ENCODE peak calls at places on chromosome 15, in ten cellular contexts. One of them, this sample, is unnamed. For H3K4me1, the result is how much of the 10 kb centered on the place peaks cover.

GRCh38 chr15:22959451-22960101 is 20.6 kb downstream of the CYFIP1 start:
- DNase-seq in psoas muscle: no peak
- DNase-seq in K562: no peak
- DNase-seq in MM.1S: no peak
- DNase-seq in astrocyte: no peak
- DNase-seq in pancreas: no peak
- DNase-seq in ovary: no peak
- DNase-seq in OCI-LY7: no peak
- DNase-seq in BE2C: no peak
- DNase-seq in PC-3: no peak
- DNase-seq in this sample: no peak

GRCh38 chr15:93036922-93037321 is 52.1 kb downstream of the RGMA start:
- DNase-seq in psoas muscle: no peak
- DNase-seq in K562: no peak
- DNase-seq in MM.1S: no peak
- DNase-seq in astrocyte: no peak
- DNase-seq in pancreas: no peak
- DNase-seq in ovary: no peak
- DNase-seq in OCI-LY7: no peak
- DNase-seq in BE2C: no peak
- DNase-seq in PC-3: no peak
- DNase-seq in this sample: no peak

GRCh38 chr15:83837946-83838571 is 184.1 kb downstream of the ADAMTSL3 start:
- DNase-seq in psoas muscle: no peak
- DNase-seq in K562: peak
- DNase-seq in MM.1S: peak
- DNase-seq in astrocyte: no peak
- DNase-seq in pancreas: peak
- DNase-seq in ovary: no peak
- DNase-seq in OCI-LY7: peak
- DNase-seq in BE2C: peak
- DNase-seq in PC-3: peak
- DNase-seq in this sample: no peak

GRCh38 chr15:74827632-74828031 is 1.2 kb downstream of the CPLX3 start:
- DNase-seq in psoas muscle: no peak
- DNase-seq in K562: no peak
- DNase-seq in MM.1S: no peak
- DNase-seq in astrocyte: no peak
- DNase-seq in pancreas: no peak
- DNase-seq in ovary: no peak
- DNase-seq in OCI-LY7: no peak
- DNase-seq in BE2C: no peak
- DNase-seq in PC-3: no peak
- DNase-seq in this sample: no peak

GRCh38 chr15:22778796-22779195 is 7.6 kb upstream of the NIPA1 start:
- DNase-seq in psoas muscle: no peak
- DNase-seq in K562: no peak
- DNase-seq in MM.1S: no peak
- DNase-seq in astrocyte: peak
- DNase-seq in pancreas: no peak
- DNase-seq in ovary: no peak
- DNase-seq in OCI-LY7: no peak
- DNase-seq in BE2C: no peak
- DNase-seq in PC-3: no peak
- DNase-seq in this sample: no peak

GRCh38 chr15:63420333-63420741 is 38.7 kb upstream of the CA12 start:
- DNase-seq in psoas muscle: no peak
- DNase-seq in K562: peak
- DNase-seq in MM.1S: no peak
- DNase-seq in astrocyte: peak
- DNase-seq in pancreas: no peak
- DNase-seq in ovary: no peak
- DNase-seq in OCI-LY7: no peak
- DNase-seq in BE2C: no peak
- DNase-seq in PC-3: peak
- DNase-seq in this sample: no peak

GRCh38 chr15:41891226-41891625 is 2.6 kb downstream of the SPTBN5 start:
- DNase-seq in psoas muscle: peak
- DNase-seq in K562: no peak
- DNase-seq in MM.1S: no peak
- DNase-seq in astrocyte: no peak
- DNase-seq in pancreas: no peak
- DNase-seq in ovary: no peak
- DNase-seq in OCI-LY7: no peak
- DNase-seq in BE2C: no peak
- DNase-seq in PC-3: no peak
- DNase-seq in this sample: no peak

GRCh38 chr15:30913761-30914160 is 10.0 kb downstream of the FAN1 start:
- DNase-seq in psoas muscle: no peak
- DNase-seq in K562: no peak
- DNase-seq in MM.1S: no peak
- DNase-seq in astrocyte: no peak
- DNase-seq in pancreas: no peak
- DNase-seq in ovary: no peak
- DNase-seq in OCI-LY7: no peak
- DNase-seq in BE2C: no peak
- DNase-seq in PC-3: no peak
- DNase-seq in this sample: no peak

GRCh38 chr15:28974142-28974541 is 88.4 kb downstream of the APBA2 start:
- DNase-seq in psoas muscle: no peak
- DNase-seq in K562: peak
- DNase-seq in MM.1S: no peak
- DNase-seq in astrocyte: no peak
- DNase-seq in pancreas: no peak
- DNase-seq in ovary: no peak
- DNase-seq in OCI-LY7: no peak
- DNase-seq in BE2C: no peak
- DNase-seq in PC-3: no peak
- DNase-seq in this sample: no peak

GRCh38 chr15:80173022-80173759 is 20.4 kb downstream of the FAH start:
- DNase-seq in psoas muscle: peak
- DNase-seq in K562: peak
- DNase-seq in MM.1S: peak
- DNase-seq in astrocyte: no peak
- DNase-seq in pancreas: peak
- DNase-seq in ovary: peak
- DNase-seq in OCI-LY7: peak
- DNase-seq in BE2C: peak
- DNase-seq in PC-3: peak
- DNase-seq in this sample: peak

GRCh38 chr15:39139431-39140059 is 441.3 kb upstream of the THBS1 start:
- DNase-seq in psoas muscle: no peak
- DNase-seq in K562: no peak
- DNase-seq in MM.1S: no peak
- DNase-seq in astrocyte: no peak
- DNase-seq in pancreas: no peak
- DNase-seq in ovary: no peak
- DNase-seq in OCI-LY7: no peak
- DNase-seq in BE2C: no peak
- DNase-seq in PC-3: no peak
- DNase-seq in this sample: no peak

GRCh38 chr15:99474041-99474906 is 91.5 kb upstream of the MEF2A start:
- DNase-seq in psoas muscle: peak
- DNase-seq in K562: no peak
- DNase-seq in MM.1S: no peak
- DNase-seq in astrocyte: no peak
- DNase-seq in pancreas: no peak
- DNase-seq in ovary: no peak
- DNase-seq in OCI-LY7: no peak
- DNase-seq in BE2C: no peak
- DNase-seq in PC-3: no peak
- DNase-seq in this sample: no peak

GRCh38 chr15:78672285-78673003 is 31.4 kb upstream of the CHRNB4 start:
- DNase-seq in psoas muscle: no peak
- DNase-seq in K562: peak
- DNase-seq in MM.1S: no peak
- DNase-seq in astrocyte: no peak
- DNase-seq in pancreas: no peak
- DNase-seq in ovary: no peak
- DNase-seq in OCI-LY7: no peak
- DNase-seq in BE2C: peak
- DNase-seq in PC-3: no peak
- DNase-seq in this sample: no peak

GRCh38 chr15:34621675-34622074 is 38.2 kb upstream of the GOLGA8B start:
- DNase-seq in psoas muscle: no peak
- DNase-seq in K562: peak
- DNase-seq in MM.1S: no peak
- DNase-seq in astrocyte: peak
- DNase-seq in pancreas: no peak
- DNase-seq in ovary: no peak
- DNase-seq in OCI-LY7: no peak
- DNase-seq in BE2C: no peak
- DNase-seq in PC-3: peak
- DNase-seq in this sample: no peak

GRCh38 chr15:60442763-60443162 is 36.2 kb downstream of the ICE2 start:
- DNase-seq in psoas muscle: no peak
- DNase-seq in K562: no peak
- DNase-seq in MM.1S: no peak
- DNase-seq in astrocyte: peak
- DNase-seq in pancreas: no peak
- DNase-seq in ovary: no peak
- DNase-seq in OCI-LY7: no peak
- DNase-seq in BE2C: no peak
- DNase-seq in PC-3: peak
- DNase-seq in this sample: no peak

GRCh38 chr15:62779041-62779810 is 263.3 kb upstream of the TPM1 start:
- DNase-seq in psoas muscle: no peak
- DNase-seq in K562: no peak
- DNase-seq in MM.1S: no peak
- DNase-seq in astrocyte: peak
- DNase-seq in pancreas: no peak
- DNase-seq in ovary: peak
- DNase-seq in OCI-LY7: no peak
- DNase-seq in BE2C: no peak
- DNase-seq in PC-3: peak
- DNase-seq in this sample: no peak

DNA sequence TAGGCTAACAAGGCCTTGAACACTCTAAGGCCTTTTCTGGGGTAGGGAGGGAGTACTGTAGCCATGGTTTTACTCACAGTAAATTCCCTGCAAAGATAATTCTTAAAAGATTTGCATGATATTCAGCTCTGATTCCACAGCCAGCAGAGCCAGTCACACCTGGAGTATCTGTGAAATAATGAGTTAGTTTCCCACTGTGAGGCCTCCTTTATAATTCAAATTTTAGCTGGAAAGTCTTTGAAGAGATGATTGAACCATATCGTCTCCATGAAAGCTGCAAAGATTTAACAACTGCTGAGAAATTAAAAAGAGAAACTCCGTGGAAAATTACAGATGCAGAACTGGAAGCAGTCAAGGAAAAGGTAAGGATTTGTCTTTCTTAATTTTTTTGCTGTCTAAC is 32.3 kb upstream of the DUT start:
- DNase-seq in psoas muscle: no peak
- DNase-seq in K562: no peak
- DNase-seq in MM.1S: no peak
- DNase-seq in astrocyte: no peak
- DNase-seq in pancreas: no peak
- DNase-seq in ovary: no peak
- DNase-seq in OCI-LY7: no peak
- DNase-seq in BE2C: no peak
- DNase-seq in PC-3: no peak
- DNase-seq in this sample: no peak
- TF ChIP-seq CTCF in psoas muscle: no peak
- TF ChIP-seq CTCF in K562: no peak
- TF ChIP-seq CTCF in MM.1S: no peak
- TF ChIP-seq CTCF in astrocyte: no peak
- TF ChIP-seq CTCF in pancreas: no peak
- TF ChIP-seq CTCF in ovary: no peak
- TF ChIP-seq CTCF in OCI-LY7: no peak
- TF ChIP-seq CTCF in BE2C: no peak
- TF ChIP-seq CTCF in PC-3: no peak
- TF ChIP-seq CTCF in this sample: no peak

DNA sequence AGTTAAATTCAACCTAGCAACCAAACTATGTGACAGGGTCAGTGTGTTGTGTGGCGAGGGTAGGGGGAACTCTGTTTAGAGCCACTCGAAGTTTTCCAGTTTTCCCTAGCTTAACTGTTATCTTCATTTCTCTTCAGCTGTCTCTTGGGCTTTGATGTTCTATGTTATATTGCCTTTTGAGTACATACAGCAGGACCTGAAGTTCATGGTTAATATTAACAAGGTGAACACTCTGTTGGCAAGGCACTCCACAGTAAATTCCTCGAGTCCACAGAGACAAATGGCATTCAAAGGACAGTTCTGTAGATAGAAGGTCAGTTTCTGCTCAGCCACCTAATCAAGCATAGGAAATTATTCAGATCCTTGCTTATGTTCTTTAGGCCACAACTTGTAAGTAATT is 147.9 kb upstream of the DPH6 start:
- DNase-seq in psoas muscle: no peak
- DNase-seq in K562: no peak
- DNase-seq in MM.1S: no peak
- DNase-seq in astrocyte: no peak
- DNase-seq in pancreas: no peak
- DNase-seq in ovary: no peak
- DNase-seq in OCI-LY7: no peak
- DNase-seq in BE2C: no peak
- DNase-seq in PC-3: no peak
- DNase-seq in this sample: no peak
- H3K4me1 ChIP-seq in psoas muscle: under half
- H3K4me1 ChIP-seq in K562: under half
- H3K4me1 ChIP-seq in MM.1S: under half
- H3K4me1 ChIP-seq in astrocyte: half or more
- H3K4me1 ChIP-seq in pancreas: under half
- H3K4me1 ChIP-seq in ovary: under half
- H3K4me1 ChIP-seq in OCI-LY7: under half
- H3K4me1 ChIP-seq in BE2C: under half
- H3K4me1 ChIP-seq in PC-3: under half
- H3K4me1 ChIP-seq in this sample: under half

GRCh38 chr15:27077790-27078189 is 106.8 kb downstream of the GABRG3 start:
- DNase-seq in psoas muscle: no peak
- DNase-seq in K562: peak
- DNase-seq in MM.1S: no peak
- DNase-seq in astrocyte: no peak
- DNase-seq in pancreas: no peak
- DNase-seq in ovary: no peak
- DNase-seq in OCI-LY7: no peak
- DNase-seq in BE2C: peak
- DNase-seq in PC-3: no peak
- DNase-seq in this sample: no peak
- TF ChIP-seq CTCF in psoas muscle: no peak
- TF ChIP-seq CTCF in K562: peak
- TF ChIP-seq CTCF in MM.1S: no peak
- TF ChIP-seq CTCF in astrocyte: no peak
- TF ChIP-seq CTCF in pancreas: no peak
- TF ChIP-seq CTCF in ovary: no peak
- TF ChIP-seq CTCF in OCI-LY7: no peak
- TF ChIP-seq CTCF in BE2C: peak
- TF ChIP-seq CTCF in PC-3: no peak
- TF ChIP-seq CTCF in this sample: no peak

GRCh38 chr15:85289677-85290365 is 90.6 kb upstream of the AKAP13 start:
- DNase-seq in psoas muscle: peak
- DNase-seq in K562: no peak
- DNase-seq in MM.1S: peak
- DNase-seq in astrocyte: peak
- DNase-seq in pancreas: peak
- DNase-seq in ovary: no peak
- DNase-seq in OCI-LY7: peak
- DNase-seq in BE2C: peak
- DNase-seq in PC-3: peak
- DNase-seq in this sample: peak
- H3K4me1 ChIP-seq in psoas muscle: under half
- H3K4me1 ChIP-seq in K562: under half
- H3K4me1 ChIP-seq in MM.1S: under half
- H3K4me1 ChIP-seq in astrocyte: under half
- H3K4me1 ChIP-seq in pancreas: under half
- H3K4me1 ChIP-seq in ovary: under half
- H3K4me1 ChIP-seq in OCI-LY7: under half
- H3K4me1 ChIP-seq in BE2C: under half
- H3K4me1 ChIP-seq in PC-3: under half
- H3K4me1 ChIP-seq in this sample: under half

This sample was measured in lung.